ENCODE peak calls at places on chromosomes 13 and 19, in seven cellular contexts. V, W, Q, B, M, U and X are unnamed samples.

GRCh38 chr19:30873691-30874090 is 475.5 kb downstream of the TSHZ3 start:
- DNase-seq in M (no peak), W (no peak), Q (no peak), B (no peak), U (no peak), V (no peak), X (no peak)

GRCh38 chr13:113642563-113642962 is 15.4 kb downstream of the ATP4B start:
- DNase-seq in M (no peak), W (no peak), U (no peak), V (no peak), Q (no peak), B (no peak), X (no peak)

GRCh38 chr13:28429685-28430290 is 65.1 kb downstream of the FLT1 start:
- DNase-seq in W (no peak), Q (no peak), U (no peak), V (no peak), B (no peak), M (peak), X (no peak)

GRCh38 chr19:2337329-2337707 is 8.8 kb downstream of the SPPL2B start:
- DNase-seq in M (peak), V (peak), B (no peak), U (no peak), W (no peak), Q (no peak), X (no peak)

GRCh38 chr19:16371540-16371986 is 46.9 kb downstream of the KLF2 start:
- DNase-seq in W (no peak), B (peak), V (no peak), U (peak), M (no peak), Q (no peak), X (no peak)

GRCh38 chr13:56888455-56888854 is 252.3 kb upstream of the PRR20A start:
- DNase-seq in U (no peak), Q (no peak), B (no peak), V (no peak), W (no peak), M (no peak), X (no peak)

GRCh38 chr19:30148039-30148438 is 206.0 kb downstream of the URI1 start:
- DNase-seq in W (peak), M (no peak), U (no peak), Q (no peak), B (no peak), V (no peak), X (no peak)

GRCh38 chr13:54144809-54145208 is 1116.2 kb downstream of the OLFM4 start:
- DNase-seq in U (no peak), V (no peak), W (no peak), M (no peak), Q (no peak), B (no peak), X (no peak)

GRCh38 chr13:44930907-44931676 is 58.2 kb downstream of the NUFIP1 start:
- DNase-seq in W (no peak), V (no peak), M (peak), U (no peak), Q (no peak), B (no peak), X (no peak)

GRCh38 chr13:25901460-25902376 is 150.1 kb downstream of the SHISA2 start:
- DNase-seq in Q (peak), V (no peak), U (no peak), B (peak), M (peak), W (peak), X (no peak)